ENCODE peak calls at places on chromosome 14, in six cellular contexts. K is GM23338, J is NCI-H1436, T is M059J, L is astrocyte, M is LoVo. O is an unnamed sample.
A peak's percentile ranks its signal among the peaks of the same experiment; 100 is the strongest.

GRCh38 chr14:33911046-33911445 is 39.8 kb downstream of the EGLN3 start:
- DNase-seq in K (no peak), J (no peak), T (no peak), L (no peak), M (no peak), O (no peak)

GRCh38 chr14:57390806-57391562 is 598 bp downstream of the NAA30 start:
- DNase-seq in J (no peak), M (peak; percentile 32), K (peak; percentile 64), T (peak; percentile 27), L (peak; percentile 26), O (peak; percentile 38)

GRCh38 chr14:78848234-78848820 is 678.2 kb downstream of the NRXN3 start:
- DNase-seq in J (peak; percentile 42), T (peak; percentile 29), L (peak; percentile 3), M (peak; percentile 67), K (peak; percentile 82), O (peak; percentile 70)

GRCh38 chr14:29078810-29079522 is 312.4 kb downstream of the FOXG1 start:
- DNase-seq in K (no peak), M (no peak), J (no peak), T (no peak), L (no peak), O (no peak)

GRCh38 chr14:70100071-70100470 is 88.7 kb downstream of the SLC8A3 start:
- DNase-seq in K (no peak), M (no peak), L (no peak), T (no peak), J (no peak), O (no peak)

GRCh38 chr14:71645656-71646055 is 286.6 kb upstream of the RGS6 start:
- DNase-seq in K (no peak), L (peak; percentile 57), T (no peak), J (no peak), M (no peak), O (no peak)

GRCh38 chr14:60981626-60982455 is 796 bp downstream of the SLC38A6 start:
- DNase-seq in K (peak; percentile 19), T (peak; percentile 82), L (peak; percentile 89), J (no peak), M (peak; percentile 34), O (no peak)

GRCh38 chr14:22656945-22657711 is 13.0 kb upstream of the OR6J1 start:
- DNase-seq in K (no peak), J (no peak), T (peak; percentile 44), M (no peak), L (peak; percentile 56), O (peak; percentile 48)

GRCh38 chr14:63662776-63663175 is 21.1 kb upstream of the WDR89 start:
- DNase-seq in J (no peak), L (no peak), K (no peak), T (no peak), M (no peak), O (no peak)

GRCh38 chr14:72443991-72444431 is 449.9 kb downstream of the DPF3 start:
- DNase-seq in M (no peak), L (no peak), T (no peak), K (no peak), J (no peak), O (no peak)

GRCh38 chr14:45251912-45252311 is 1.1 kb downstream of the MIS18BP1 start:
- DNase-seq in J (no peak), T (peak; percentile 30), K (no peak), L (no peak), M (peak; percentile 36), O (no peak)

GRCh38 chr14:96368534-96368933 is 5.2 kb downstream of the GSKIP start:
- DNase-seq in J (no peak), K (peak; percentile 43), T (no peak), L (no peak), M (no peak), O (no peak)

GRCh38 chr14:71142375-71143038 is 235.2 kb downstream of the PCNX1 start:
- DNase-seq in M (no peak), K (no peak), J (no peak), T (peak; percentile 98), L (peak; percentile 100), O (no peak)

GRCh38 chr14:103880334-103880985 is 33.1 kb upstream of the PPP1R13B start:
- DNase-seq in J (no peak), K (no peak), L (peak; percentile 53), M (peak; percentile 71), T (peak; percentile 77), O (peak; percentile 68)

GRCh38 chr14:103084021-103084919 is at the start of gene LBHD2:
- DNase-seq in J (no peak), L (no peak), K (peak; percentile 54), M (no peak), T (no peak), O (no peak)

GRCh38 chr14:71610149-71610548 is 322.1 kb upstream of the RGS6 start:
- DNase-seq in L (no peak), J (no peak), M (no peak), T (no peak), K (no peak), O (no peak)

GRCh38 chr14:65229431-65230286 is 127.3 kb upstream of the MAX start:
- DNase-seq in L (peak; percentile 51), J (peak; percentile 37), K (peak; percentile 71), T (peak; percentile 72), M (peak; percentile 52), O (peak; percentile 69)

GRCh38 chr14:64698899-64699298 is 5.3 kb upstream of the PLEKHG3 start:
- DNase-seq in J (peak; percentile 24), K (no peak), L (no peak), M (peak; percentile 89), T (no peak), O (peak; percentile 57)

GRCh38 chr14:99879401-99880295 is 86.4 kb downstream of the EML1 start:
- DNase-seq in K (no peak), M (peak; percentile 47), T (peak; percentile 78), J (no peak), L (peak; percentile 79), O (no peak)

GRCh38 chr14:96626916-96627315 is 124.7 kb downstream of the PAPOLA start:
- DNase-seq in L (no peak), J (no peak), K (no peak), M (no peak), T (no peak), O (no peak)

GRCh38 chr14:68309631-68310030 is 483.2 kb downstream of the ZFP36L1 start:
- DNase-seq in L (no peak), M (no peak), J (no peak), K (no peak), T (peak; percentile 70), O (no peak)

GRCh38 chr14:92684801-92685560 is 63.4 kb downstream of the LGMN start:
- DNase-seq in T (no peak), L (no peak), J (no peak), M (no peak), K (peak; percentile 57), O (no peak)

GRCh38 chr14:77303417-77304156 is 17.1 kb downstream of the POMT2 start:
- DNase-seq in L (peak; percentile 97), M (peak; percentile 71), J (no peak), K (no peak), T (peak; percentile 97), O (peak; percentile 62)

GRCh38 chr14:100304825-100305445 is 1.3 kb downstream of the SLC25A29 start:
- DNase-seq in L (peak; percentile 39), M (peak; percentile 53), J (peak; percentile 27), T (no peak), K (peak; percentile 87), O (peak; percentile 62)

GRCh38 chr14:74133833-74134481 is 49.2 kb downstream of the LIN52 start:
- DNase-seq in M (no peak), T (no peak), K (peak; percentile 7), L (no peak), J (no peak), O (no peak)

GRCh38 chr14:95609398-95609990 is 74.6 kb downstream of the GLRX5 start:
- DNase-seq in K (peak; percentile 89), J (peak; percentile 63), L (no peak), T (peak; percentile 21), M (peak; percentile 6), O (peak; percentile 46)

GRCh38 chr14:98462908-98463307 is 809.1 kb downstream of the BCL11B start:
- DNase-seq in J (no peak), M (no peak), L (no peak), K (no peak), T (no peak), O (no peak)

GRCh38 chr14:99330316-99331240 is 58.6 kb upstream of the BCL11B start:
- DNase-seq in M (no peak), K (no peak), J (no peak), L (no peak), T (no peak), O (no peak)

GRCh38 chr14:67221248-67221981 is 19.8 kb upstream of the PALS1 start:
- DNase-seq in L (peak; percentile 94), K (no peak), M (peak; percentile 47), J (no peak), T (peak; percentile 94), O (no peak)

GRCh38 chr14:72544615-72545387 is 349.1 kb downstream of the DPF3 start:
- DNase-seq in M (no peak), K (peak; percentile 69), J (no peak), T (peak; percentile 61), L (no peak), O (no peak)

GRCh38 chr14:52888839-52889838 is 61.7 kb downstream of the FERMT2 start:
- DNase-seq in L (no peak), M (no peak), T (no peak), K (no peak), J (no peak), O (no peak)

GRCh38 chr14:94132285-94132887 is 3.0 kb upstream of the IFI27L2 start:
- DNase-seq in T (peak; percentile 61), K (peak; percentile 86), L (peak; percentile 25), J (peak; percentile 67), M (peak; percentile 60), O (peak; percentile 74)

GRCh38 chr14:81953419-81953818 is 419.8 kb upstream of the SEL1L start:
- DNase-seq in J (no peak), T (no peak), K (no peak), M (no peak), L (no peak), O (no peak)

O was measured in Calu3.